ENCODE peak calls at places on chromosomes 4 and X, in ten cellular contexts. One of them, this sample, is unnamed.

GRCh38 chr4:171067422-171067821 is 745.8 kb upstream of the GALNTL6 start:
- DNase-seq in ovary: no peak
- DNase-seq in suprapubic skin: no peak
- DNase-seq in prostate gland: no peak
- DNase-seq in HL-60: no peak
- DNase-seq in RWPE1: no peak
- DNase-seq in neuronal stem cell: no peak
- DNase-seq in activated T-cell treated with anti-CD3 and anti-CD28 coated beads for 1 hour: no peak
- DNase-seq in stimulated activated CD4-positive, alpha-beta T cell treated with anti-CD3 and anti-CD28 coated beads, Interleukin-1b, Interleukin-23, amount 100 ng/mL, for 4 hours: no peak
- DNase-seq in amygdala: no peak
- DNase-seq in this sample: no peak

GRCh38 chrX:154813801-154814200 is 8.5 kb upstream of the MPP1 start:
- DNase-seq in ovary: no peak
- DNase-seq in HL-60: no peak
- DNase-seq in activated T-cell treated with anti-CD3 and anti-CD28 coated beads for 1 hour: no peak
- DNase-seq in suprapubic skin: no peak
- DNase-seq in RWPE1: no peak
- DNase-seq in stimulated activated CD4-positive, alpha-beta T cell treated with anti-CD3 and anti-CD28 coated beads, Interleukin-1b, Interleukin-23, amount 100 ng/mL, for 4 hours: no peak
- DNase-seq in prostate gland: no peak
- DNase-seq in amygdala: no peak
- DNase-seq in neuronal stem cell: no peak
- DNase-seq in this sample: no peak

GRCh38 chr4:150816491-150816890 is 198.6 kb downstream of the LRBA start:
- DNase-seq in amygdala: no peak
- DNase-seq in prostate gland: no peak
- DNase-seq in suprapubic skin: no peak
- DNase-seq in RWPE1: no peak
- DNase-seq in stimulated activated CD4-positive, alpha-beta T cell treated with anti-CD3 and anti-CD28 coated beads, Interleukin-1b, Interleukin-23, amount 100 ng/mL, for 4 hours: no peak
- DNase-seq in activated T-cell treated with anti-CD3 and anti-CD28 coated beads for 1 hour: no peak
- DNase-seq in neuronal stem cell: no peak
- DNase-seq in ovary: no peak
- DNase-seq in HL-60: no peak
- DNase-seq in this sample: no peak

GRCh38 chr4:109969909-109970308 is 57.2 kb downstream of the EGF start:
- DNase-seq in prostate gland: no peak
- DNase-seq in stimulated activated CD4-positive, alpha-beta T cell treated with anti-CD3 and anti-CD28 coated beads, Interleukin-1b, Interleukin-23, amount 100 ng/mL, for 4 hours: no peak
- DNase-seq in RWPE1: no peak
- DNase-seq in ovary: no peak
- DNase-seq in neuronal stem cell: no peak
- DNase-seq in suprapubic skin: no peak
- DNase-seq in HL-60: peak
- DNase-seq in amygdala: no peak
- DNase-seq in activated T-cell treated with anti-CD3 and anti-CD28 coated beads for 1 hour: no peak
- DNase-seq in this sample: no peak

GRCh38 chr4:71470547-71470946 is 131.7 kb downstream of the SLC4A4 start:
- DNase-seq in HL-60: no peak
- DNase-seq in ovary: no peak
- DNase-seq in stimulated activated CD4-positive, alpha-beta T cell treated with anti-CD3 and anti-CD28 coated beads, Interleukin-1b, Interleukin-23, amount 100 ng/mL, for 4 hours: no peak
- DNase-seq in suprapubic skin: no peak
- DNase-seq in activated T-cell treated with anti-CD3 and anti-CD28 coated beads for 1 hour: no peak
- DNase-seq in RWPE1: no peak
- DNase-seq in neuronal stem cell: no peak
- DNase-seq in amygdala: no peak
- DNase-seq in prostate gland: no peak
- DNase-seq in this sample: no peak

GRCh38 chr4:142817442-142817841 is 28.7 kb downstream of the INPP4B start:
- DNase-seq in prostate gland: no peak
- DNase-seq in ovary: no peak
- DNase-seq in activated T-cell treated with anti-CD3 and anti-CD28 coated beads for 1 hour: no peak
- DNase-seq in RWPE1: peak
- DNase-seq in suprapubic skin: no peak
- DNase-seq in HL-60: peak
- DNase-seq in stimulated activated CD4-positive, alpha-beta T cell treated with anti-CD3 and anti-CD28 coated beads, Interleukin-1b, Interleukin-23, amount 100 ng/mL, for 4 hours: no peak
- DNase-seq in neuronal stem cell: no peak
- DNase-seq in amygdala: no peak
- DNase-seq in this sample: no peak

GRCh38 chrX:20527458-20528099 is 260.9 kb upstream of the RPS6KA3 start:
- DNase-seq in prostate gland: no peak
- DNase-seq in activated T-cell treated with anti-CD3 and anti-CD28 coated beads for 1 hour: no peak
- DNase-seq in ovary: no peak
- DNase-seq in suprapubic skin: no peak
- DNase-seq in neuronal stem cell: no peak
- DNase-seq in stimulated activated CD4-positive, alpha-beta T cell treated with anti-CD3 and anti-CD28 coated beads, Interleukin-1b, Interleukin-23, amount 100 ng/mL, for 4 hours: no peak
- DNase-seq in RWPE1: peak
- DNase-seq in amygdala: no peak
- DNase-seq in HL-60: no peak
- DNase-seq in this sample: peak

GRCh38 chrX:19875051-19875432 is 12.4 kb downstream of the SH3KBP1 start:
- DNase-seq in suprapubic skin: no peak
- DNase-seq in ovary: no peak
- DNase-seq in HL-60: peak
- DNase-seq in neuronal stem cell: no peak
- DNase-seq in prostate gland: no peak
- DNase-seq in amygdala: no peak
- DNase-seq in RWPE1: no peak
- DNase-seq in activated T-cell treated with anti-CD3 and anti-CD28 coated beads for 1 hour: no peak
- DNase-seq in stimulated activated CD4-positive, alpha-beta T cell treated with anti-CD3 and anti-CD28 coated beads, Interleukin-1b, Interleukin-23, amount 100 ng/mL, for 4 hours: no peak
- DNase-seq in this sample: no peak

GRCh38 chr4:140609548-140610425 is 41.0 kb upstream of the UCP1 start:
- DNase-seq in neuronal stem cell: peak
- DNase-seq in RWPE1: peak
- DNase-seq in suprapubic skin: no peak
- DNase-seq in HL-60: no peak
- DNase-seq in amygdala: no peak
- DNase-seq in activated T-cell treated with anti-CD3 and anti-CD28 coated beads for 1 hour: no peak
- DNase-seq in prostate gland: no peak
- DNase-seq in stimulated activated CD4-positive, alpha-beta T cell treated with anti-CD3 and anti-CD28 coated beads, Interleukin-1b, Interleukin-23, amount 100 ng/mL, for 4 hours: no peak
- DNase-seq in ovary: no peak
- DNase-seq in this sample: no peak

GRCh38 chr4:2671267-2671895 is 84.8 kb downstream of the TNIP2 start:
- DNase-seq in suprapubic skin: no peak
- DNase-seq in RWPE1: no peak
- DNase-seq in activated T-cell treated with anti-CD3 and anti-CD28 coated beads for 1 hour: no peak
- DNase-seq in ovary: no peak
- DNase-seq in neuronal stem cell: no peak
- DNase-seq in HL-60: no peak
- DNase-seq in prostate gland: no peak
- DNase-seq in stimulated activated CD4-positive, alpha-beta T cell treated with anti-CD3 and anti-CD28 coated beads, Interleukin-1b, Interleukin-23, amount 100 ng/mL, for 4 hours: no peak
- DNase-seq in amygdala: no peak
- DNase-seq in this sample: no peak

GRCh38 chr4:109296545-109296944 is 5.9 kb downstream of the COL25A1 start:
- DNase-seq in amygdala: no peak
- DNase-seq in activated T-cell treated with anti-CD3 and anti-CD28 coated beads for 1 hour: no peak
- DNase-seq in neuronal stem cell: no peak
- DNase-seq in stimulated activated CD4-positive, alpha-beta T cell treated with anti-CD3 and anti-CD28 coated beads, Interleukin-1b, Interleukin-23, amount 100 ng/mL, for 4 hours: no peak
- DNase-seq in prostate gland: no peak
- DNase-seq in suprapubic skin: no peak
- DNase-seq in ovary: no peak
- DNase-seq in RWPE1: no peak
- DNase-seq in HL-60: no peak
- DNase-seq in this sample: no peak

GRCh38 chrX:150062292-150063137 is 124.2 kb upstream of the EOLA2 start:
- DNase-seq in neuronal stem cell: no peak
- DNase-seq in HL-60: no peak
- DNase-seq in amygdala: no peak
- DNase-seq in activated T-cell treated with anti-CD3 and anti-CD28 coated beads for 1 hour: no peak
- DNase-seq in prostate gland: no peak
- DNase-seq in RWPE1: no peak
- DNase-seq in suprapubic skin: no peak
- DNase-seq in stimulated activated CD4-positive, alpha-beta T cell treated with anti-CD3 and anti-CD28 coated beads, Interleukin-1b, Interleukin-23, amount 100 ng/mL, for 4 hours: no peak
- DNase-seq in ovary: no peak
- DNase-seq in this sample: no peak

GRCh38 chrX:141787655-141788054 is 50.5 kb upstream of the MAGEC3 start:
- DNase-seq in amygdala: no peak
- DNase-seq in ovary: no peak
- DNase-seq in activated T-cell treated with anti-CD3 and anti-CD28 coated beads for 1 hour: no peak
- DNase-seq in neuronal stem cell: no peak
- DNase-seq in RWPE1: no peak
- DNase-seq in suprapubic skin: no peak
- DNase-seq in prostate gland: no peak
- DNase-seq in HL-60: no peak
- DNase-seq in stimulated activated CD4-positive, alpha-beta T cell treated with anti-CD3 and anti-CD28 coated beads, Interleukin-1b, Interleukin-23, amount 100 ng/mL, for 4 hours: no peak
- DNase-seq in this sample: no peak

GRCh38 chr4:24042094-24042493 is 152.2 kb upstream of the PPARGC1A start:
- DNase-seq in prostate gland: no peak
- DNase-seq in neuronal stem cell: no peak
- DNase-seq in amygdala: no peak
- DNase-seq in stimulated activated CD4-positive, alpha-beta T cell treated with anti-CD3 and anti-CD28 coated beads, Interleukin-1b, Interleukin-23, amount 100 ng/mL, for 4 hours: no peak
- DNase-seq in RWPE1: no peak
- DNase-seq in HL-60: no peak
- DNase-seq in ovary: no peak
- DNase-seq in activated T-cell treated with anti-CD3 and anti-CD28 coated beads for 1 hour: no peak
- DNase-seq in suprapubic skin: no peak
- DNase-seq in this sample: no peak